ENCODE peak calls at places on chromosomes 13 and 19, in eight cellular contexts. X is stimulated activated CD8-positive, alpha-beta memory T cell treated with anti-CD3 and anti-CD28 coated beads, Interleukin-15, amount 100 ng/mL, for 4 hours; H is A549; K is memory B cell; V is cardiac muscle cell; Q is mesenchymal stem cell; I is activated naive CD4-positive, alpha-beta T cell treated with anti-CD3 and anti-CD28 coated beads, Interleukin-2, amount 10 ng/mL, durations not matched to agents 7 days and 5 days; R is lower leg skin. F is an unnamed sample.

GRCh38 chr19:39110263-39110967 is 15.2 kb upstream of the PAK4 start:
- DNase-seq in I (peak), K (peak), V (peak), H (peak), Q (peak), R (no peak), X (peak), F (no peak)

GRCh38 chr19:18339703-18340102 is 695 bp upstream of the PGPEP1 start:
- DNase-seq in Q (peak), H (peak), R (no peak), X (no peak), V (no peak), K (no peak), I (no peak), F (no peak)

GRCh38 chr19:38849746-38850230 is at the start of gene HNRNPL:
- DNase-seq in V (no peak), H (no peak), X (peak), R (no peak), I (peak), Q (no peak), K (no peak), F (no peak)

GRCh38 chr13:56356690-56357089 is 784.0 kb upstream of the PRR20A start:
- DNase-seq in Q (no peak), V (no peak), K (no peak), X (no peak), I (no peak), H (no peak), R (no peak), F (no peak)

GRCh38 chr13:110423689-110424302 is 116.7 kb downstream of the COL4A2 start:
- DNase-seq in V (no peak), I (no peak), H (no peak), X (no peak), Q (no peak), K (no peak), R (no peak), F (no peak)

GRCh38 chr13:43445651-43446050 is 341.1 kb downstream of the ENOX1 start:
- DNase-seq in Q (no peak), K (no peak), I (no peak), X (no peak), R (no peak), H (no peak), V (no peak), F (no peak)

GRCh38 chr19:37361994-37362393 is 8.9 kb upstream of the ZNF527 start:
- DNase-seq in X (no peak), I (no peak), Q (peak), K (no peak), H (no peak), R (no peak), V (no peak), F (no peak)

GRCh38 chr19:54918499-54918898 is 12.6 kb downstream of the NCR1 start:
- DNase-seq in H (no peak), V (no peak), I (no peak), X (no peak), R (no peak), Q (no peak), K (no peak), F (no peak)

GRCh38 chr13:62960723-62961122 is 1545.1 kb upstream of the PCDH20 start:
- DNase-seq in R (no peak), X (no peak), K (no peak), Q (no peak), V (no peak), I (no peak), H (no peak), F (no peak)

GRCh38 chr13:109818891-109819290 is 32.5 kb upstream of the IRS2 start:
- DNase-seq in X (no peak), V (no peak), Q (no peak), K (no peak), R (no peak), H (no peak), I (no peak), F (no peak)

GRCh38 chr13:37484056-37484455 is 114.5 kb downstream of the POSTN start:
- DNase-seq in Q (no peak), V (no peak), R (no peak), H (no peak), K (no peak), I (no peak), X (no peak), F (no peak)